ENCODE peak calls at places on chromosome 17, in five cellular contexts. C, R, E, S and D are unnamed samples.

GRCh38 chr17:50605434-50605833 is 29.2 kb upstream of the ABCC3 start:
- DNase-seq in C (no peak), R (no peak), E (no peak), S (no peak), D (no peak)

GRCh38 chr17:83203073-83203471 is 123.7 kb downstream of the METRNL start:
- DNase-seq in C (no peak), R (no peak), E (no peak), S (no peak), D (peak; percentile 68)

GRCh38 chr17:74877592-74878543 is 5.1 kb upstream of the FDXR start:
- DNase-seq in C (no peak), R (no peak), E (no peak), S (no peak), D (no peak)

GRCh38 chr17:74078363-74078762 is 125.1 kb upstream of the RPL38 start:
- DNase-seq in C (no peak), R (no peak), E (no peak), S (no peak), D (no peak)

GRCh38 chr17:44053130-44053872 is 13.2 kb downstream of the LSM12 start:
- DNase-seq in C (no peak), R (no peak), E (no peak), S (no peak), D (no peak)

GRCh38 chr17:9371019-9371418 is 204.6 kb downstream of the STX8 start:
- DNase-seq in C (no peak), R (peak; percentile 37), E (no peak), S (peak; percentile 70), D (no peak)

GRCh38 chr17:27938864-27939263 is 45.7 kb upstream of the LYRM9 start:
- DNase-seq in C (no peak), R (no peak), E (no peak), S (no peak), D (no peak)

GRCh38 chr17:51860934-51861561 is 297.5 kb downstream of the CA10 start:
- DNase-seq in C (peak; percentile 50), R (no peak), E (peak; percentile 90), S (no peak), D (peak; percentile 44)

GRCh38 chr17:61389670-61390478 is 9.8 kb upstream of the TBX2 start:
- DNase-seq in C (peak; percentile 80), R (no peak), E (peak; percentile 86), S (no peak), D (no peak)

GRCh38 chr17:28335959-28336871 is 654 bp downstream of the TNFAIP1 start:
- DNase-seq in C (peak; percentile 75), R (no peak), E (peak; percentile 94), S (no peak), D (no peak)

GRCh38 chr17:18107061-18107460 is 1.5 kb upstream of the MYO15A start:
- DNase-seq in C (no peak), R (no peak), E (no peak), S (no peak), D (no peak)

GRCh38 chr17:17269926-17270773 is 10.9 kb downstream of the COPS3 start:
- DNase-seq in C (no peak), R (no peak), E (peak; percentile 40), S (no peak), D (no peak)

GRCh38 chr17:42845918-42846593 is 1.7 kb downstream of the AOC2 start:
- DNase-seq in C (no peak), R (no peak), E (no peak), S (no peak), D (no peak)

GRCh38 chr17:15194859-15195277 is 70.3 kb downstream of the PMP22 start:
- DNase-seq in C (no peak), R (no peak), E (no peak), S (no peak), D (no peak)

GRCh38 chr17:58193641-58194259 is 1.2 kb downstream of the EPX start:
- DNase-seq in C (peak; percentile 43), R (no peak), E (peak; percentile 55), S (no peak), D (no peak)

GRCh38 chr17:36602030-36602737 is 801 bp downstream of the MRM1 start:
- DNase-seq in C (no peak), R (no peak), E (peak; percentile 46), S (no peak), D (peak; percentile 26)

GRCh38 chr17:74417178-74418045 is 14.5 kb upstream of the GPRC5C start:
- DNase-seq in C (no peak), R (peak; percentile 56), E (no peak), S (no peak), D (no peak)

GRCh38 chr17:7313028-7313889 is 1.9 kb downstream of the GPS2 start:
- DNase-seq in C (no peak), R (no peak), E (peak; percentile 69), S (no peak), D (no peak)

GRCh38 chr17:42685831-42686230 is 3.5 kb downstream of the CNTNAP1 start:
- DNase-seq in C (peak; percentile 12), R (no peak), E (no peak), S (no peak), D (no peak)

GRCh38 chr17:50565559-50566350 is 5.2 kb downstream of the CACNA1G start:
- DNase-seq in C (peak; percentile 94), R (no peak), E (peak; percentile 80), S (no peak), D (no peak)

GRCh38 chr17:614637-615546 is 99.7 kb downstream of the VPS53 start:
- DNase-seq in C (no peak), R (no peak), E (no peak), S (no peak), D (no peak)

GRCh38 chr17:19760781-19761180 is 12.7 kb upstream of the ALDH3A1 start:
- DNase-seq in C (no peak), R (no peak), E (no peak), S (no peak), D (no peak)

GRCh38 chr17:18285296-18285695 is 24.8 kb downstream of the MIEF2 start:
- DNase-seq in C (no peak), R (no peak), E (no peak), S (no peak), D (no peak)

GRCh38 chr17:18877104-18877503 is 19.2 kb downstream of the PRPSAP2 start:
- DNase-seq in C (no peak), R (no peak), E (no peak), S (no peak), D (no peak)

GRCh38 chr17:75848523-75849303 is 4.5 kb upstream of the UNC13D start:
- DNase-seq in C (peak; percentile 73), R (no peak), E (peak; percentile 96), S (no peak), D (no peak)

GRCh38 chr17:57574040-57574513 is 171.0 kb downstream of the CCDC182 start:
- DNase-seq in C (no peak), R (no peak), E (no peak), S (no peak), D (no peak)

GRCh38 chr17:42340691-42341127 is 47.5 kb downstream of the STAT3 start:
- DNase-seq in C (no peak), R (no peak), E (no peak), S (no peak), D (no peak)

GRCh38 chr17:41009936-41010335 is 1.0 kb upstream of the KRTAP3-1 start:
- DNase-seq in C (no peak), R (no peak), E (no peak), S (no peak), D (no peak)

GRCh38 chr17:70029019-70029767 is 45.8 kb upstream of the KCNJ16 start:
- DNase-seq in C (no peak), R (no peak), E (no peak), S (no peak), D (no peak)
- H3K4me3 ChIP-seq in C (no peak overlapping the region), R (no peak overlapping the region), E (no peak overlapping the region), S (no peak overlapping the region), D (no peak overlapping the region)

DNA sequence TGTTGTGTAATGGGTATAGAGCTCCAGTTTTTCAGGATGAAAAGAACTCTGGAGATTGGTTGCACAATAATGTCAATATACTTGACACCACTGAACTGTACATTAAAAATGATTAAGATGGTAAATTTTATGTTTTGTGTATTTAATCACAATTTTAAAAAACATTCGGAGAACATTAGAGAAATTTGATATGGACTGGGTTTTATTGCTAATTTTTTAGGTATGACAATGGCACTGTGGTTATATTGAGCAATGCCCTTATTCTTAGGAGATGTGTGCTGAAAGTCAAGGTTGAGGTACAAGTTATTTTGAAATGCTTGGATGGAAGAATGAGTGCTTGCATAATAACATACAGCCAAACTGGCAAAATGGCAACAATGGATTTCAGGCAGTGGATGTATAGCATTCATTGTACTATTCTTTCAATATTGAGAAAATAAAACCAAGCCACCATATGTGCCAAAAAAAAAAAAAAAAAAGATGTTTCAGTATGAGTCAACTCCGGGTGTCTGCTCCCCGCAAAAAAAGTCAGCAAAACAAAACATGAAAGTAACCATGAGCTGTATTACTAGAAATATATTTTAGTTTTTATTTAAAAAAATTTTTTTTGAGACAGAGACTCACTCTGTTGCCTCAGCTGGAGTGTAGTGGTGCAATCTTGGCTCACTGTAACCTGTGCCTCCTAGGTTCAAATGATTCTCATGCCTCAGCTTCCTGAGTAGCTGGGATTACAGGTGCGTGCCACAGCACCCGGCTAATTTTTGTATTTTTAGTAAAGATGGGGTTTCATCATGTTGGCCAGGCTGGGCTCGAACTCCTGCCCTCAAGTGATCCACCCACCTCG is 19.8 kb downstream of the HOXB1 start:
- DNase-seq in C (no peak), R (peak; percentile 73), E (no peak), S (no peak), D (no peak)
- TF ChIP-seq REST in C (no peak), R (no peak), E (no peak), S (no peak), D (no peak)

GRCh38 chr17:39077252-39077651 is 74.2 kb downstream of the PLXDC1 start:
- DNase-seq in C (no peak), R (no peak), E (no peak), S (no peak), D (no peak)

GRCh38 chr17:39080416-39081179 is 70.8 kb downstream of the PLXDC1 start:
- DNase-seq in C (no peak), R (no peak), E (no peak), S (no peak), D (no peak)

GRCh38 chr17:39073916-39074315 is 77.5 kb downstream of the PLXDC1 start:
- DNase-seq in C (no peak), R (no peak), E (no peak), S (no peak), D (no peak)

GRCh38 chr17:39079836-39080235 is 71.6 kb downstream of the PLXDC1 start:
- DNase-seq in C (no peak), R (no peak), E (no peak), S (no peak), D (no peak)

DNA sequence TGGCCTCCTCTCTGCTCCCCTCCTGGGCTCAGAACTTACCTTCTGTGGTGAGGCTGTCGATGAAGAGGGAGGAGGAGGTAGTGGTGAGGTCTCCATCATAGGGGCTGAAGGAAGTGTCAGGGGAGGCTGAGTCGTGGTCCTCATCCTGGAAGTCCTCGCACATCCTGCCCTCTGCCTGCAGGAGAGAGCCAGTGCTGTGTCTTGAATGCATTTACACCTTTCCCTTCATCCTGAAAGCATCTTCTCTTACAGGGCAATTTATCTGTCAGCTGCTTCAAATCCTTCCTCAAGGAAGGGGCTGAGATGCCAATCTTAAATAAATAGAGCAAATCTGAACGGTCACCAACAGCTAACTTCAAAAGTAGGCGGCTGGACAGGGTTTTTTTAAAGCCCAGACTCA is 73.6 kb downstream of the PLXDC1 start:
- DNase-seq in C (no peak), R (no peak), E (no peak), S (no peak), D (no peak)
- TF ChIP-seq CTCF in C (peak; percentile 13), R (no peak), E (peak; percentile 20), S (no peak), D (no peak)

DNA sequence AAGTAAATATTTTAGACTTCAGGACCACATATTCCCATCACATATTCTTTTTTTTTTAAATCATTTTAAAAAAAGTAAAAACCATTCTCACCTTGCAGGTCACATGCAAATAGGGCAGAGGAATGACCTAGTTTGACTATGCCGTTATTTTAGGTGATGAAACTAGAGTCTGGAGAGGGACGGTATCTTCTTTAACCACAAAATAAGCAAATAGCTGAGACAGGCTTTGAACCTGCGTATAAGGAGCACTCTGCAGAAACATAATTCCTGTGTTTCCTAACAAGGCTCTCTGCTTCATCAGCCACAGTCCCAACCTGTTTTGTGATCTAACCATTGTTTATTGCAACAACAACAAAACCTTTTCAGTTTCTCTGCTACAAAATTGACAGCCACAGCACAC is 121.5 kb downstream of the PCTP start:
- DNase-seq in C (no peak), R (no peak), E (no peak), S (no peak), D (no peak)
- H3K4me3 ChIP-seq in C (no peak overlapping the region), R (no peak overlapping the region), E (no peak overlapping the region), S (no peak overlapping the region), D (no peak overlapping the region)